ENCODE peak calls at places on chromosomes 1 and 21, in nine cellular contexts. One of them, this sample, is unnamed.

GRCh38 chr1:154962238-154962678 is 676 bp upstream of the PYGO2 start:
- DNase-seq in left ventricle myocardium superior: peak
- DNase-seq in iPS-NIHi11: peak
- DNase-seq in T-helper 1 cell: no peak
- DNase-seq in midbrain: peak
- DNase-seq in tibial nerve: peak
- DNase-seq in non-pigmented ciliary epithelial cell: no peak
- DNase-seq in HepG2: no peak
- DNase-seq in RPMI8226: peak
- DNase-seq in this sample: peak

GRCh38 chr1:198776602-198777029 is 137.8 kb downstream of the PTPRC start:
- DNase-seq in tibial nerve: peak
- DNase-seq in non-pigmented ciliary epithelial cell: peak
- DNase-seq in midbrain: peak
- DNase-seq in iPS-NIHi11: no peak
- DNase-seq in HepG2: no peak
- DNase-seq in T-helper 1 cell: no peak
- DNase-seq in RPMI8226: no peak
- DNase-seq in left ventricle myocardium superior: peak
- DNase-seq in this sample: peak

GRCh38 chr1:227891223-227891954 is 56.3 kb downstream of the WNT9A start:
- DNase-seq in midbrain: no peak
- DNase-seq in HepG2: no peak
- DNase-seq in tibial nerve: no peak
- DNase-seq in T-helper 1 cell: peak
- DNase-seq in iPS-NIHi11: no peak
- DNase-seq in non-pigmented ciliary epithelial cell: no peak
- DNase-seq in RPMI8226: no peak
- DNase-seq in left ventricle myocardium superior: peak
- DNase-seq in this sample: no peak

GRCh38 chr21:33197546-33197945 is 32.2 kb upstream of the IFNAR2 start:
- DNase-seq in left ventricle myocardium superior: peak
- DNase-seq in tibial nerve: no peak
- DNase-seq in midbrain: no peak
- DNase-seq in non-pigmented ciliary epithelial cell: no peak
- DNase-seq in RPMI8226: no peak
- DNase-seq in iPS-NIHi11: no peak
- DNase-seq in T-helper 1 cell: no peak
- DNase-seq in HepG2: no peak
- DNase-seq in this sample: no peak

GRCh38 chr1:75711846-75712245 is 12.7 kb upstream of the ACADM start:
- DNase-seq in iPS-NIHi11: no peak
- DNase-seq in tibial nerve: no peak
- DNase-seq in non-pigmented ciliary epithelial cell: no peak
- DNase-seq in T-helper 1 cell: no peak
- DNase-seq in midbrain: no peak
- DNase-seq in RPMI8226: no peak
- DNase-seq in left ventricle myocardium superior: no peak
- DNase-seq in HepG2: no peak
- DNase-seq in this sample: no peak

GRCh38 chr1:225612265-225612664 is 40.7 kb downstream of the ENAH start:
- DNase-seq in T-helper 1 cell: no peak
- DNase-seq in tibial nerve: no peak
- DNase-seq in RPMI8226: no peak
- DNase-seq in iPS-NIHi11: no peak
- DNase-seq in midbrain: no peak
- DNase-seq in non-pigmented ciliary epithelial cell: no peak
- DNase-seq in HepG2: no peak
- DNase-seq in left ventricle myocardium superior: no peak
- DNase-seq in this sample: no peak

GRCh38 chr1:218498061-218498938 is 153.2 kb downstream of the TGFB2 start:
- DNase-seq in T-helper 1 cell: no peak
- DNase-seq in left ventricle myocardium superior: no peak
- DNase-seq in non-pigmented ciliary epithelial cell: no peak
- DNase-seq in RPMI8226: no peak
- DNase-seq in tibial nerve: no peak
- DNase-seq in midbrain: no peak
- DNase-seq in iPS-NIHi11: no peak
- DNase-seq in HepG2: no peak
- DNase-seq in this sample: no peak

GRCh38 chr21:45965084-45965826 is 16.3 kb upstream of the COL6A1 start:
- DNase-seq in T-helper 1 cell: no peak
- DNase-seq in non-pigmented ciliary epithelial cell: no peak
- DNase-seq in midbrain: no peak
- DNase-seq in HepG2: no peak
- DNase-seq in tibial nerve: no peak
- DNase-seq in RPMI8226: no peak
- DNase-seq in left ventricle myocardium superior: no peak
- DNase-seq in iPS-NIHi11: no peak
- DNase-seq in this sample: no peak

GRCh38 chr1:35777109-35777508 is 7.3 kb upstream of the CLSPN start:
- DNase-seq in midbrain: no peak
- DNase-seq in iPS-NIHi11: no peak
- DNase-seq in T-helper 1 cell: no peak
- DNase-seq in left ventricle myocardium superior: no peak
- DNase-seq in RPMI8226: no peak
- DNase-seq in HepG2: no peak
- DNase-seq in non-pigmented ciliary epithelial cell: no peak
- DNase-seq in tibial nerve: no peak
- DNase-seq in this sample: no peak

GRCh38 chr1:218660678-218661053 is 315.5 kb downstream of the TGFB2 start:
- DNase-seq in tibial nerve: no peak
- DNase-seq in midbrain: no peak
- DNase-seq in iPS-NIHi11: no peak
- DNase-seq in T-helper 1 cell: no peak
- DNase-seq in RPMI8226: no peak
- DNase-seq in non-pigmented ciliary epithelial cell: no peak
- DNase-seq in HepG2: no peak
- DNase-seq in left ventricle myocardium superior: no peak
- DNase-seq in this sample: no peak

GRCh38 chr1:184502154-184502553 is 115.3 kb downstream of the C1orf21 start:
- DNase-seq in RPMI8226: no peak
- DNase-seq in HepG2: no peak
- DNase-seq in left ventricle myocardium superior: no peak
- DNase-seq in iPS-NIHi11: no peak
- DNase-seq in tibial nerve: no peak
- DNase-seq in midbrain: no peak
- DNase-seq in non-pigmented ciliary epithelial cell: no peak
- DNase-seq in T-helper 1 cell: no peak
- DNase-seq in this sample: no peak

GRCh38 chr1:28507646-28508434 is 2.0 kb downstream of the RCC1 start:
- DNase-seq in iPS-NIHi11: no peak
- DNase-seq in RPMI8226: no peak
- DNase-seq in left ventricle myocardium superior: no peak
- DNase-seq in midbrain: no peak
- DNase-seq in T-helper 1 cell: no peak
- DNase-seq in HepG2: no peak
- DNase-seq in non-pigmented ciliary epithelial cell: no peak
- DNase-seq in tibial nerve: no peak
- DNase-seq in this sample: no peak

GRCh38 chr1:162854245-162854860 is 6.6 kb downstream of the CCDC190 start:
- DNase-seq in non-pigmented ciliary epithelial cell: peak
- DNase-seq in midbrain: peak
- DNase-seq in tibial nerve: peak
- DNase-seq in RPMI8226: peak
- DNase-seq in T-helper 1 cell: peak
- DNase-seq in left ventricle myocardium superior: peak
- DNase-seq in HepG2: peak
- DNase-seq in iPS-NIHi11: peak
- DNase-seq in this sample: peak

GRCh38 chr1:89536555-89537393 is 12.1 kb downstream of the LRRC8B start:
- DNase-seq in non-pigmented ciliary epithelial cell: no peak
- DNase-seq in left ventricle myocardium superior: no peak
- DNase-seq in tibial nerve: no peak
- DNase-seq in T-helper 1 cell: no peak
- DNase-seq in RPMI8226: no peak
- DNase-seq in HepG2: no peak
- DNase-seq in midbrain: no peak
- DNase-seq in iPS-NIHi11: no peak
- DNase-seq in this sample: no peak

GRCh38 chr1:205514211-205515142 is 10.0 kb downstream of the CDK18 start:
- DNase-seq in HepG2: no peak
- DNase-seq in midbrain: no peak
- DNase-seq in iPS-NIHi11: no peak
- DNase-seq in left ventricle myocardium superior: no peak
- DNase-seq in non-pigmented ciliary epithelial cell: no peak
- DNase-seq in T-helper 1 cell: no peak
- DNase-seq in tibial nerve: no peak
- DNase-seq in RPMI8226: no peak
- DNase-seq in this sample: no peak

GRCh38 chr1:30895382-30895941 is 13.1 kb downstream of the SDC3 start:
- DNase-seq in iPS-NIHi11: peak
- DNase-seq in RPMI8226: no peak
- DNase-seq in non-pigmented ciliary epithelial cell: no peak
- DNase-seq in left ventricle myocardium superior: no peak
- DNase-seq in T-helper 1 cell: no peak
- DNase-seq in midbrain: no peak
- DNase-seq in tibial nerve: no peak
- DNase-seq in HepG2: no peak
- DNase-seq in this sample: no peak

GRCh38 chr1:5943373-5944068 is 48.7 kb downstream of the NPHP4 start:
- DNase-seq in iPS-NIHi11: no peak
- DNase-seq in HepG2: no peak
- DNase-seq in T-helper 1 cell: no peak
- DNase-seq in left ventricle myocardium superior: no peak
- DNase-seq in midbrain: no peak
- DNase-seq in non-pigmented ciliary epithelial cell: no peak
- DNase-seq in tibial nerve: no peak
- DNase-seq in RPMI8226: no peak
- DNase-seq in this sample: no peak

This sample was measured in MV-4-11.